ENCODE peak calls at places on chromosome 19, in six cellular contexts. One of them, this sample, is unnamed.

GRCh38 chr19:13844130-13844631 is 32.8 kb upstream of the NANOS3 start:
- DNase-seq in BJ: no peak
- DNase-seq in amniotic stem cell: no peak
- DNase-seq in T-helper 1 cell: no peak
- DNase-seq in stimulated activated CD4-positive, alpha-beta T cell treated with anti-CD3 and anti-CD28 coated beads, Interleukin-2, amount 100 ng/mL, for 48 hours: no peak
- DNase-seq in anterior cingulate cortex: no peak
- DNase-seq in this sample: no peak

GRCh38 chr19:33406521-33407139 is 33.1 kb downstream of the CEBPG start:
- DNase-seq in amniotic stem cell: no peak
- DNase-seq in T-helper 1 cell: peak
- DNase-seq in anterior cingulate cortex: peak
- DNase-seq in BJ: no peak
- DNase-seq in stimulated activated CD4-positive, alpha-beta T cell treated with anti-CD3 and anti-CD28 coated beads, Interleukin-2, amount 100 ng/mL, for 48 hours: peak
- DNase-seq in this sample: peak

GRCh38 chr19:44640518-44640917 is 3.2 kb upstream of the PVR start:
- DNase-seq in T-helper 1 cell: no peak
- DNase-seq in anterior cingulate cortex: no peak
- DNase-seq in stimulated activated CD4-positive, alpha-beta T cell treated with anti-CD3 and anti-CD28 coated beads, Interleukin-2, amount 100 ng/mL, for 48 hours: no peak
- DNase-seq in amniotic stem cell: no peak
- DNase-seq in BJ: no peak
- DNase-seq in this sample: peak

GRCh38 chr19:32859591-32859990 is 10.0 kb downstream of the SLC7A9 start:
- DNase-seq in T-helper 1 cell: no peak
- DNase-seq in anterior cingulate cortex: no peak
- DNase-seq in amniotic stem cell: no peak
- DNase-seq in BJ: no peak
- DNase-seq in stimulated activated CD4-positive, alpha-beta T cell treated with anti-CD3 and anti-CD28 coated beads, Interleukin-2, amount 100 ng/mL, for 48 hours: no peak
- DNase-seq in this sample: no peak

GRCh38 chr19:2503521-2504109 is 27.7 kb downstream of the GADD45B start:
- DNase-seq in stimulated activated CD4-positive, alpha-beta T cell treated with anti-CD3 and anti-CD28 coated beads, Interleukin-2, amount 100 ng/mL, for 48 hours: peak
- DNase-seq in T-helper 1 cell: peak
- DNase-seq in BJ: peak
- DNase-seq in anterior cingulate cortex: no peak
- DNase-seq in amniotic stem cell: peak
- DNase-seq in this sample: peak

GRCh38 chr19:46137915-46138473 is 10.0 kb upstream of the IGFL2 start:
- DNase-seq in amniotic stem cell: no peak
- DNase-seq in anterior cingulate cortex: no peak
- DNase-seq in stimulated activated CD4-positive, alpha-beta T cell treated with anti-CD3 and anti-CD28 coated beads, Interleukin-2, amount 100 ng/mL, for 48 hours: no peak
- DNase-seq in T-helper 1 cell: no peak
- DNase-seq in BJ: no peak
- DNase-seq in this sample: no peak

GRCh38 chr19:50205681-50206138 is 2.3 kb downstream of the MYH14 start:
- DNase-seq in anterior cingulate cortex: no peak
- DNase-seq in T-helper 1 cell: no peak
- DNase-seq in BJ: no peak
- DNase-seq in stimulated activated CD4-positive, alpha-beta T cell treated with anti-CD3 and anti-CD28 coated beads, Interleukin-2, amount 100 ng/mL, for 48 hours: no peak
- DNase-seq in amniotic stem cell: no peak
- DNase-seq in this sample: no peak

GRCh38 chr19:35153701-35154534 is 617 bp upstream of the FXYD5 start:
- DNase-seq in stimulated activated CD4-positive, alpha-beta T cell treated with anti-CD3 and anti-CD28 coated beads, Interleukin-2, amount 100 ng/mL, for 48 hours: peak
- DNase-seq in T-helper 1 cell: peak
- DNase-seq in amniotic stem cell: no peak
- DNase-seq in BJ: no peak
- DNase-seq in anterior cingulate cortex: no peak
- DNase-seq in this sample: peak

GRCh38 chr19:6071103-6071485 is 39.2 kb downstream of the RFX2 start:
- DNase-seq in T-helper 1 cell: no peak
- DNase-seq in anterior cingulate cortex: no peak
- DNase-seq in stimulated activated CD4-positive, alpha-beta T cell treated with anti-CD3 and anti-CD28 coated beads, Interleukin-2, amount 100 ng/mL, for 48 hours: no peak
- DNase-seq in amniotic stem cell: peak
- DNase-seq in BJ: peak
- DNase-seq in this sample: peak

GRCh38 chr19:48661746-48662145 is 11.1 kb downstream of the NTN5 start:
- DNase-seq in stimulated activated CD4-positive, alpha-beta T cell treated with anti-CD3 and anti-CD28 coated beads, Interleukin-2, amount 100 ng/mL, for 48 hours: no peak
- DNase-seq in T-helper 1 cell: no peak
- DNase-seq in BJ: no peak
- DNase-seq in anterior cingulate cortex: no peak
- DNase-seq in amniotic stem cell: no peak
- DNase-seq in this sample: no peak

GRCh38 chr19:36266375-36266961 is 51.6 kb downstream of the ZNF146 start:
- DNase-seq in anterior cingulate cortex: no peak
- DNase-seq in BJ: no peak
- DNase-seq in T-helper 1 cell: no peak
- DNase-seq in amniotic stem cell: no peak
- DNase-seq in stimulated activated CD4-positive, alpha-beta T cell treated with anti-CD3 and anti-CD28 coated beads, Interleukin-2, amount 100 ng/mL, for 48 hours: no peak
- DNase-seq in this sample: no peak

GRCh38 chr19:1243768-1244692 is 2.5 kb downstream of the ATP5F1D start:
- DNase-seq in T-helper 1 cell: peak
- DNase-seq in stimulated activated CD4-positive, alpha-beta T cell treated with anti-CD3 and anti-CD28 coated beads, Interleukin-2, amount 100 ng/mL, for 48 hours: peak
- DNase-seq in amniotic stem cell: peak
- DNase-seq in anterior cingulate cortex: peak
- DNase-seq in BJ: no peak
- DNase-seq in this sample: peak

GRCh38 chr19:32830231-32831014 is 39.1 kb downstream of the SLC7A9 start:
- DNase-seq in T-helper 1 cell: no peak
- DNase-seq in amniotic stem cell: no peak
- DNase-seq in anterior cingulate cortex: no peak
- DNase-seq in BJ: peak
- DNase-seq in stimulated activated CD4-positive, alpha-beta T cell treated with anti-CD3 and anti-CD28 coated beads, Interleukin-2, amount 100 ng/mL, for 48 hours: no peak
- DNase-seq in this sample: peak

GRCh38 chr19:38953677-38954076 is 21.9 kb downstream of the FBXO17 start:
- DNase-seq in BJ: no peak
- DNase-seq in stimulated activated CD4-positive, alpha-beta T cell treated with anti-CD3 and anti-CD28 coated beads, Interleukin-2, amount 100 ng/mL, for 48 hours: no peak
- DNase-seq in anterior cingulate cortex: no peak
- DNase-seq in amniotic stem cell: no peak
- DNase-seq in T-helper 1 cell: no peak
- DNase-seq in this sample: no peak

GRCh38 chr19:28908941-28909340 is 304.0 kb downstream of the UQCRFS1 start:
- DNase-seq in T-helper 1 cell: no peak
- DNase-seq in stimulated activated CD4-positive, alpha-beta T cell treated with anti-CD3 and anti-CD28 coated beads, Interleukin-2, amount 100 ng/mL, for 48 hours: no peak
- DNase-seq in BJ: no peak
- DNase-seq in anterior cingulate cortex: no peak
- DNase-seq in amniotic stem cell: no peak
- DNase-seq in this sample: no peak

GRCh38 chr19:11736696-11737095 is 2.0 kb downstream of the ZNF823 start:
- DNase-seq in amniotic stem cell: no peak
- DNase-seq in T-helper 1 cell: no peak
- DNase-seq in anterior cingulate cortex: no peak
- DNase-seq in BJ: peak
- DNase-seq in stimulated activated CD4-positive, alpha-beta T cell treated with anti-CD3 and anti-CD28 coated beads, Interleukin-2, amount 100 ng/mL, for 48 hours: no peak
- DNase-seq in this sample: peak

GRCh38 chr19:15283141-15283885 is 49.0 kb downstream of the BRD4 start:
- DNase-seq in BJ: no peak
- DNase-seq in stimulated activated CD4-positive, alpha-beta T cell treated with anti-CD3 and anti-CD28 coated beads, Interleukin-2, amount 100 ng/mL, for 48 hours: no peak
- DNase-seq in T-helper 1 cell: no peak
- DNase-seq in amniotic stem cell: no peak
- DNase-seq in anterior cingulate cortex: peak
- DNase-seq in this sample: peak

GRCh38 chr19:48443731-48444128 is 2.1 kb upstream of the GRWD1 start:
- DNase-seq in stimulated activated CD4-positive, alpha-beta T cell treated with anti-CD3 and anti-CD28 coated beads, Interleukin-2, amount 100 ng/mL, for 48 hours: no peak
- DNase-seq in anterior cingulate cortex: no peak
- DNase-seq in T-helper 1 cell: no peak
- DNase-seq in amniotic stem cell: no peak
- DNase-seq in BJ: no peak
- DNase-seq in this sample: no peak

GRCh38 chr19:28469544-28469943 is 743.4 kb downstream of the UQCRFS1 start:
- DNase-seq in T-helper 1 cell: no peak
- DNase-seq in BJ: no peak
- DNase-seq in anterior cingulate cortex: no peak
- DNase-seq in stimulated activated CD4-positive, alpha-beta T cell treated with anti-CD3 and anti-CD28 coated beads, Interleukin-2, amount 100 ng/mL, for 48 hours: no peak
- DNase-seq in amniotic stem cell: no peak
- DNase-seq in this sample: no peak

GRCh38 chr19:51271015-51271600 is 20.2 kb downstream of the SIGLECL1 start:
- DNase-seq in amniotic stem cell: no peak
- DNase-seq in stimulated activated CD4-positive, alpha-beta T cell treated with anti-CD3 and anti-CD28 coated beads, Interleukin-2, amount 100 ng/mL, for 48 hours: no peak
- DNase-seq in T-helper 1 cell: no peak
- DNase-seq in BJ: no peak
- DNase-seq in anterior cingulate cortex: no peak
- DNase-seq in this sample: no peak

GRCh38 chr19:23070353-23070781 is 46.5 kb upstream of the ZNF730 start:
- DNase-seq in amniotic stem cell: no peak
- DNase-seq in BJ: no peak
- DNase-seq in stimulated activated CD4-positive, alpha-beta T cell treated with anti-CD3 and anti-CD28 coated beads, Interleukin-2, amount 100 ng/mL, for 48 hours: peak
- DNase-seq in T-helper 1 cell: no peak
- DNase-seq in anterior cingulate cortex: no peak
- DNase-seq in this sample: peak

GRCh38 chr19:12986726-12987125 is 8.5 kb upstream of the NFIX start:
- DNase-seq in anterior cingulate cortex: no peak
- DNase-seq in stimulated activated CD4-positive, alpha-beta T cell treated with anti-CD3 and anti-CD28 coated beads, Interleukin-2, amount 100 ng/mL, for 48 hours: no peak
- DNase-seq in T-helper 1 cell: no peak
- DNase-seq in amniotic stem cell: no peak
- DNase-seq in BJ: no peak
- DNase-seq in this sample: no peak

GRCh38 chr19:49875801-49876421 is 1.2 kb downstream of the AKT1S1 start:
- DNase-seq in T-helper 1 cell: peak
- DNase-seq in BJ: no peak
- DNase-seq in stimulated activated CD4-positive, alpha-beta T cell treated with anti-CD3 and anti-CD28 coated beads, Interleukin-2, amount 100 ng/mL, for 48 hours: peak
- DNase-seq in amniotic stem cell: peak
- DNase-seq in anterior cingulate cortex: peak
- DNase-seq in this sample: peak

GRCh38 chr19:42333018-42333417 is 7.6 kb downstream of the MEGF8 start:
- DNase-seq in BJ: no peak
- DNase-seq in T-helper 1 cell: no peak
- DNase-seq in stimulated activated CD4-positive, alpha-beta T cell treated with anti-CD3 and anti-CD28 coated beads, Interleukin-2, amount 100 ng/mL, for 48 hours: no peak
- DNase-seq in amniotic stem cell: no peak
- DNase-seq in anterior cingulate cortex: no peak
- DNase-seq in this sample: no peak

GRCh38 chr19:17687857-17688784 is at the start of gene UNC13A:
- DNase-seq in amniotic stem cell: no peak
- DNase-seq in T-helper 1 cell: peak
- DNase-seq in BJ: no peak
- DNase-seq in anterior cingulate cortex: peak
- DNase-seq in stimulated activated CD4-positive, alpha-beta T cell treated with anti-CD3 and anti-CD28 coated beads, Interleukin-2, amount 100 ng/mL, for 48 hours: peak
- DNase-seq in this sample: peak

This sample was measured in iris pigment epithelial cell.